ENCODE peak calls at places on chromosomes 1 and 21, in six cellular contexts. W is gastrocnemius medialis, M is NT2/D1, T is left lung, L is tibial artery, S is aorta. Y is an unnamed sample. For H3K9me3, the result is how much of the 10 kb centered on the place peaks cover.

GRCh38 chr1:202623075-202623474 is 87.2 kb downstream of the SYT2 start:
- DNase-seq in S (peak), L (peak), W (peak), T (no peak), M (no peak), Y (no peak)

GRCh38 chr1:41843378-41843777 is 75.3 kb downstream of the HIVEP3 start:
- DNase-seq in W (no peak), M (no peak), T (no peak), L (no peak), S (no peak), Y (peak)

GRCh38 chr1:109739738-109740614 is 862 bp downstream of the GSTM3 start:
- DNase-seq in M (no peak), S (peak), L (peak), T (peak), W (peak), Y (peak)

GRCh38 chr1:61741682-61742619 is at the start of gene PATJ:
- DNase-seq in M (no peak), S (peak), W (peak), L (peak), T (peak), Y (no peak)

GRCh38 chr1:169129109-169129789 is 22.8 kb downstream of the ATP1B1 start:
- DNase-seq in W (no peak), M (no peak), T (no peak), L (no peak), S (no peak), Y (no peak)

GRCh38 chr1:36134805-36135339 is 9.8 kb upstream of the COL8A2 start:
- DNase-seq in M (peak), L (peak), S (peak), T (no peak), W (no peak), Y (no peak)

GRCh38 chr1:10033359-10033845 is 644 bp downstream of the UBE4B start:
- DNase-seq in W (peak), T (peak), S (no peak), L (no peak), M (peak), Y (no peak)

GRCh38 chr1:217617120-217617519 is 13.8 kb downstream of the GPATCH2 start:
- DNase-seq in M (no peak), L (no peak), W (no peak), S (no peak), T (no peak), Y (no peak)

GRCh38 chr1:153791856-153792253 is 16.6 kb downstream of the SLC27A3 start:
- DNase-seq in T (no peak), W (no peak), L (peak), M (no peak), S (no peak), Y (peak)

GRCh38 chr1:26373281-26373680 is 731 bp upstream of the ZNF683 start:
- DNase-seq in L (no peak), M (no peak), S (no peak), T (no peak), W (no peak), Y (no peak)

GRCh38 chr1:231000639-231001038 is 21.7 kb downstream of the ARV1 start:
- DNase-seq in M (no peak), S (no peak), W (no peak), L (no peak), T (no peak), Y (no peak)

GRCh38 chr21:43191521-43191920 is 22.7 kb downstream of the CRYAA start:
- DNase-seq in T (peak), L (peak), M (no peak), W (no peak), S (no peak), Y (no peak)

GRCh38 chr1:64196074-64196869 is 7.2 kb upstream of the UBE2U start:
- DNase-seq in L (no peak), M (no peak), S (peak), W (no peak), T (no peak), Y (no peak)

GRCh38 chr1:172287207-172287606 is 133.3 kb upstream of the C1orf105 start:
- DNase-seq in W (peak), S (peak), T (peak), L (peak), M (no peak), Y (no peak)

GRCh38 chr1:41486053-41486891 is 1.8 kb upstream of the EDN2 start:
- DNase-seq in M (peak), T (no peak), L (no peak), W (no peak), S (peak), Y (no peak)

GRCh38 chr1:84253891-84254290 is 47.6 kb upstream of the SAMD13 start:
- DNase-seq in S (peak), W (peak), M (no peak), L (peak), T (peak), Y (peak)

GRCh38 chr1:9242338-9242969 is 7.9 kb downstream of the H6PD start:
- DNase-seq in L (peak), W (peak), M (no peak), T (peak), S (peak), Y (no peak)

GRCh38 chr1:94383966-94384408 is 34.2 kb upstream of the ABCD3 start:
- DNase-seq in L (no peak), W (no peak), S (no peak), T (no peak), M (no peak), Y (peak)

GRCh38 chr1:201673093-201673492 is 134.2 kb downstream of the NAV1 start:
- DNase-seq in M (no peak), T (no peak), W (no peak), S (no peak), L (no peak), Y (no peak)

GRCh38 chr1:24481098-24481497 is 21.5 kb upstream of the RCAN3 start:
- DNase-seq in L (no peak), M (no peak), S (peak), T (peak), W (no peak), Y (no peak)

GRCh38 chr21:44618504-44618903 is 6.6 kb downstream of the KRTAP10-8 start:
- DNase-seq in S (peak), W (no peak), T (no peak), L (no peak), M (no peak), Y (no peak)

GRCh38 chr21:31110430-31110829 is 72.2 kb upstream of the KRTAP19-8 start:
- DNase-seq in L (no peak), M (no peak), T (no peak), W (no peak), S (no peak), Y (no peak)

GRCh38 chr1:33001282-33001681 is 35.4 kb downstream of the AK2 start:
- DNase-seq in M (no peak), L (peak), T (no peak), W (no peak), S (no peak), Y (no peak)

GRCh38 chr1:16181887-16182719 is 26.2 kb upstream of the EPHA2 start:
- DNase-seq in S (peak), T (peak), W (peak), L (peak), M (peak), Y (peak)

GRCh38 chr21:27268290-27268689 is 301.4 kb upstream of the ADAMTS5 start:
- DNase-seq in T (no peak), L (no peak), S (no peak), W (no peak), M (no peak), Y (no peak)

GRCh38 chr1:118151312-118151937 is 33.6 kb downstream of the SPAG17 start:
- DNase-seq in L (no peak), T (no peak), S (peak), M (peak), W (no peak), Y (peak)

GRCh38 chr1:183515002-183515689 is 42.8 kb downstream of the SMG7 start:
- DNase-seq in S (no peak), M (no peak), T (no peak), L (no peak), W (no peak), Y (peak)

GRCh38 chr1:113808450-113809195 is 3.7 kb downstream of the RSBN1 start:
- DNase-seq in L (no peak), W (no peak), T (no peak), M (no peak), S (no peak), Y (no peak)

GRCh38 chr1:113804421-113805255 is 7.6 kb downstream of the RSBN1 start:
- DNase-seq in S (no peak), M (no peak), W (no peak), T (no peak), L (no peak), Y (peak)

GRCh38 chr1:113802367-113803007 is 9.8 kb downstream of the RSBN1 start:
- DNase-seq in T (no peak), M (no peak), L (no peak), S (no peak), W (no peak), Y (no peak)

GRCh38 chr1:113805256-113805531 is 7.1 kb downstream of the RSBN1 start:
- DNase-seq in M (no peak), L (no peak), S (no peak), T (no peak), W (no peak), Y (no peak)

GRCh38 chr1:113805639-113806038 is 6.6 kb downstream of the RSBN1 start:
- DNase-seq in T (no peak), L (no peak), W (no peak), S (no peak), M (no peak), Y (no peak)
- H3K9me3 ChIP-seq in T (under half), L (under half), W (under half), S (under half), M (under half), Y (under half)

GRCh38 chr1:2807678-2808385 is 6.3 kb upstream of the TTC34 start:
- DNase-seq in T (no peak), L (no peak), W (no peak), S (no peak), M (no peak), Y (no peak)
- H3K9me3 ChIP-seq in T (under half), L (under half), W (under half), S (under half), M (under half), Y (half or more)

DNA sequence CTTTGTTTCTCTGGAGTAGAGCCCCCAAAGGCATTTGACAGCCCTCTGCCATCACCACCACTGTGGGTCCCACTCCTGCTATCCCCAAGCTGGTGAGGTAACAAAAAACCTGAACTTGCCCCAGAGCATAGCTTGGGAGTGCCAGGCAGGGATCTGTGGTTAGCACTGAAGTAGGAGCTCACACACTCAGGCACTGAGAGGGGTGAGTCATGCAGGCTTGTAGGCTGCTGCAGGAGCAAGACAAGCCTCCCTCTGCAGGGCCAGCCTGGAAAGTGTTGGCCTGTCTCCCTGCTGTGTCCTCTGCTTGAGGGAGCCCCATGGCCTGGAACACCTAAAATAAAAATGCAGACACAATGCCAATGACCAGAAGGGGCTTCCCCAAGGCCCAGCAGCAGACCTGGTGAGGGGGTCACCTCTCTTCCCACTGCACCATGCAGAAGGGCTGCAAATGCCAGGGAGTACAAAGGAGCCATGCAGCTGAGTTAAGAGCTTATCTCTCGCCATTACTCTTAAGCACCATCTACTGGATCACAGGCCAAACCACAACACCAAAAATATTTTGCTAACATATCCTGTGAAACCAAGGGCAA is 108.9 kb upstream of the POGK start:
- DNase-seq in W (no peak), M (peak), T (peak), L (no peak), S (no peak), Y (no peak)
- H3K9me3 ChIP-seq in W (under half), M (under half), T (under half), L (under half), S (under half), Y (under half)

GRCh38 chr21:36697473-36698159 is 1.3 kb upstream of the SIM2 start:
- DNase-seq in W (no peak), L (no peak), S (peak), M (no peak), T (no peak), Y (no peak)

GRCh38 chr21:36695283-36695634 is 3.7 kb upstream of the SIM2 start:
- DNase-seq in S (no peak), T (no peak), M (no peak), W (no peak), L (no peak), Y (no peak)

GRCh38 chr21:36695671-36696389 is 3.1 kb upstream of the SIM2 start:
- DNase-seq in L (no peak), W (no peak), S (no peak), M (no peak), T (no peak), Y (no peak)

GRCh38 chr21:36696640-36697472 is 2.1 kb upstream of the SIM2 start:
- DNase-seq in L (peak), M (no peak), T (no peak), S (peak), W (no peak), Y (no peak)

DNA sequence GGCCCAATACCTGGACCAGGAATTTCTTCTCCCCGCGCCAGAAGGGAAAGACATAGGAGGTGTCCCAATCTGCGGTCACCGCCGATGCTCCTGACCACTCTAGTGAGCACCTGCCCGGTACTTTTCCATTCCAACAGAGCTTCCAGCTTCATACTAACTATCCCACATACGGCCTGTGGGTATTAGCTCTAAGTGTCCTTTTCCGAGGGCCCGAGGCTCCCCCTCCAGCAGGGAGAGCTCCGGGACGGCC is 2.6 kb upstream of the SIM2 start:
- DNase-seq in W (no peak), L (no peak), M (no peak), S (no peak), T (no peak), Y (no peak)
- H3K9me3 ChIP-seq in W (under half), L (under half), M (under half), S (under half), T (under half), Y (under half)

GRCh38 chr1:115592264-115592663 is 49.5 kb upstream of the VANGL1 start:
- DNase-seq in T (no peak), L (no peak), S (no peak), M (no peak), W (no peak), Y (no peak)
- H3K9me3 ChIP-seq in T (under half), L (under half), S (under half), M (under half), W (under half), Y (under half)

DNA sequence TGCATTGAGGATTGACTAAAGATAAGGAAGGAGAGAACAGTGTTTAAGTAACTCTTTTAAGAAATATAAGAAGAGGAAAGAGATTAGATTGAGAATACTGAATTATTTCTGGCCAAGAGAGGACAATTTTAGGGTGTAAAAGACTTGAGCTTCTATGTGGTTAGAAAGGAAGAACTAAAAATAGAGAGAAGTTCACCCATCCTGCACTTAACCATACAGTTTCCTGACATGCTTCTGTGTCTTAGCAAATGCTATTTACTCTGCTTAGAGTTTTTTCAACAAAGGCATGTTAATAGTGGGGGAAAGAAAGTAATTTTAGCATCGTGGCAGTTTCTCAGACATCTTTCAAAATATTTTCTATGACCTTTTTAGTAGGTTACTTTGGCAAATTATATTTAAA is 122.8 kb upstream of the GPR52 start:
- DNase-seq in L (no peak), M (no peak), W (no peak), T (no peak), S (no peak), Y (no peak)
- H3K9me3 ChIP-seq in L (under half), M (under half), W (under half), T (half or more), S (under half), Y (under half)

GRCh38 chr21:20592482-20592881 is 405.7 kb upstream of the NCAM2 start:
- DNase-seq in M (no peak), L (no peak), W (no peak), S (no peak), T (no peak), Y (no peak)

GRCh38 chr21:20591294-20591693 is 406.9 kb upstream of the NCAM2 start:
- DNase-seq in M (no peak), L (no peak), W (no peak), S (no peak), T (no peak), Y (no peak)
- H3K9me3 ChIP-seq in M (under half), L (under half), W (under half), S (under half), T (under half), Y (under half)